ENCODE peak calls at places on chromosomes 11 and 22, in nine cellular contexts. One of them, this sample, is unnamed.

GRCh38 chr11:119509969-119510401 is 87.0 kb upstream of the THY1 start:
- DNase-seq in erythroblast: no peak
- DNase-seq in tibial artery: no peak
- DNase-seq in GM04504: peak
- DNase-seq in AG04449: peak
- DNase-seq in NCI-H1417: no peak
- DNase-seq in Calu3: no peak
- DNase-seq in neural progenitor cell: no peak
- DNase-seq in activated naive CD8-positive, alpha-beta T cell treated with anti-CD3 and anti-CD28 coated beads for 36 hours: peak
- DNase-seq in this sample: no peak

GRCh38 chr11:87019582-87020271 is 18.0 kb upstream of the TMEM135 start:
- DNase-seq in erythroblast: no peak
- DNase-seq in tibial artery: no peak
- DNase-seq in GM04504: no peak
- DNase-seq in AG04449: no peak
- DNase-seq in NCI-H1417: no peak
- DNase-seq in Calu3: no peak
- DNase-seq in neural progenitor cell: no peak
- DNase-seq in activated naive CD8-positive, alpha-beta T cell treated with anti-CD3 and anti-CD28 coated beads for 36 hours: no peak
- DNase-seq in this sample: no peak

GRCh38 chr22:38218661-38219331 is 17.0 kb downstream of the MAFF start:
- DNase-seq in erythroblast: no peak
- DNase-seq in tibial artery: peak
- DNase-seq in GM04504: peak
- DNase-seq in AG04449: peak
- DNase-seq in NCI-H1417: no peak
- DNase-seq in Calu3: peak
- DNase-seq in neural progenitor cell: peak
- DNase-seq in activated naive CD8-positive, alpha-beta T cell treated with anti-CD3 and anti-CD28 coated beads for 36 hours: peak
- DNase-seq in this sample: peak

GRCh38 chr11:22624742-22625447 is 728 bp downstream of the FANCF start:
- DNase-seq in erythroblast: peak
- DNase-seq in tibial artery: peak
- DNase-seq in GM04504: peak
- DNase-seq in AG04449: peak
- DNase-seq in NCI-H1417: peak
- DNase-seq in Calu3: peak
- DNase-seq in neural progenitor cell: peak
- DNase-seq in activated naive CD8-positive, alpha-beta T cell treated with anti-CD3 and anti-CD28 coated beads for 36 hours: peak
- DNase-seq in this sample: no peak

GRCh38 chr11:95910638-95911368 is 13.1 kb downstream of the MTMR2 start:
- DNase-seq in erythroblast: no peak
- DNase-seq in tibial artery: no peak
- DNase-seq in GM04504: no peak
- DNase-seq in AG04449: no peak
- DNase-seq in NCI-H1417: no peak
- DNase-seq in Calu3: no peak
- DNase-seq in neural progenitor cell: no peak
- DNase-seq in activated naive CD8-positive, alpha-beta T cell treated with anti-CD3 and anti-CD28 coated beads for 36 hours: no peak
- DNase-seq in this sample: no peak

GRCh38 chr11:58059011-58059358 is 28.2 kb downstream of the OR6Q1 start:
- DNase-seq in erythroblast: no peak
- DNase-seq in tibial artery: no peak
- DNase-seq in GM04504: peak
- DNase-seq in AG04449: peak
- DNase-seq in NCI-H1417: no peak
- DNase-seq in Calu3: peak
- DNase-seq in neural progenitor cell: peak
- DNase-seq in activated naive CD8-positive, alpha-beta T cell treated with anti-CD3 and anti-CD28 coated beads for 36 hours: no peak
- DNase-seq in this sample: no peak

GRCh38 chr11:107669156-107669740 is 42.6 kb downstream of the SLN start:
- DNase-seq in erythroblast: no peak
- DNase-seq in tibial artery: no peak
- DNase-seq in GM04504: no peak
- DNase-seq in AG04449: no peak
- DNase-seq in NCI-H1417: no peak
- DNase-seq in Calu3: no peak
- DNase-seq in neural progenitor cell: no peak
- DNase-seq in activated naive CD8-positive, alpha-beta T cell treated with anti-CD3 and anti-CD28 coated beads for 36 hours: no peak
- DNase-seq in this sample: no peak

GRCh38 chr22:23888615-23889401 is 5.4 kb upstream of the MIF start:
- DNase-seq in erythroblast: peak
- DNase-seq in tibial artery: no peak
- DNase-seq in GM04504: no peak
- DNase-seq in AG04449: no peak
- DNase-seq in NCI-H1417: no peak
- DNase-seq in Calu3: no peak
- DNase-seq in neural progenitor cell: peak
- DNase-seq in activated naive CD8-positive, alpha-beta T cell treated with anti-CD3 and anti-CD28 coated beads for 36 hours: no peak
- DNase-seq in this sample: no peak

GRCh38 chr11:70751142-70751734 is 352.9 kb downstream of the CTTN start:
- DNase-seq in erythroblast: no peak
- DNase-seq in tibial artery: no peak
- DNase-seq in GM04504: no peak
- DNase-seq in AG04449: no peak
- DNase-seq in NCI-H1417: no peak
- DNase-seq in Calu3: no peak
- DNase-seq in neural progenitor cell: no peak
- DNase-seq in activated naive CD8-positive, alpha-beta T cell treated with anti-CD3 and anti-CD28 coated beads for 36 hours: no peak
- DNase-seq in this sample: no peak

GRCh38 chr22:45503816-45504702 is 1.4 kb downstream of the FBLN1 start:
- DNase-seq in erythroblast: no peak
- DNase-seq in tibial artery: peak
- DNase-seq in GM04504: no peak
- DNase-seq in AG04449: no peak
- DNase-seq in NCI-H1417: no peak
- DNase-seq in Calu3: no peak
- DNase-seq in neural progenitor cell: peak
- DNase-seq in activated naive CD8-positive, alpha-beta T cell treated with anti-CD3 and anti-CD28 coated beads for 36 hours: peak
- DNase-seq in this sample: peak

GRCh38 chr22:38758276-38758945 is 2.6 kb upstream of the SUN2 start:
- DNase-seq in erythroblast: peak
- DNase-seq in tibial artery: no peak
- DNase-seq in GM04504: no peak
- DNase-seq in AG04449: no peak
- DNase-seq in NCI-H1417: no peak
- DNase-seq in Calu3: no peak
- DNase-seq in neural progenitor cell: no peak
- DNase-seq in activated naive CD8-positive, alpha-beta T cell treated with anti-CD3 and anti-CD28 coated beads for 36 hours: peak
- DNase-seq in this sample: no peak

GRCh38 chr22:29739346-29739875 is 19.6 kb downstream of the CABP7 start:
- DNase-seq in erythroblast: no peak
- DNase-seq in tibial artery: no peak
- DNase-seq in GM04504: no peak
- DNase-seq in AG04449: no peak
- DNase-seq in NCI-H1417: no peak
- DNase-seq in Calu3: no peak
- DNase-seq in neural progenitor cell: no peak
- DNase-seq in activated naive CD8-positive, alpha-beta T cell treated with anti-CD3 and anti-CD28 coated beads for 36 hours: no peak
- DNase-seq in this sample: no peak

GRCh38 chr11:119315139-119316016 is 1.6 kb downstream of the MCAM start:
- DNase-seq in erythroblast: no peak
- DNase-seq in tibial artery: peak
- DNase-seq in GM04504: no peak
- DNase-seq in AG04449: no peak
- DNase-seq in NCI-H1417: peak
- DNase-seq in Calu3: peak
- DNase-seq in neural progenitor cell: peak
- DNase-seq in activated naive CD8-positive, alpha-beta T cell treated with anti-CD3 and anti-CD28 coated beads for 36 hours: peak
- DNase-seq in this sample: no peak

GRCh38 chr11:96200243-96200642 is 142.8 kb downstream of the MAML2 start:
- DNase-seq in erythroblast: no peak
- DNase-seq in tibial artery: no peak
- DNase-seq in GM04504: peak
- DNase-seq in AG04449: peak
- DNase-seq in NCI-H1417: no peak
- DNase-seq in Calu3: no peak
- DNase-seq in neural progenitor cell: no peak
- DNase-seq in activated naive CD8-positive, alpha-beta T cell treated with anti-CD3 and anti-CD28 coated beads for 36 hours: no peak
- DNase-seq in this sample: no peak

GRCh38 chr11:134581966-134582787 is 170.1 kb upstream of the B3GAT1 start:
- DNase-seq in erythroblast: no peak
- DNase-seq in tibial artery: no peak
- DNase-seq in GM04504: no peak
- DNase-seq in AG04449: no peak
- DNase-seq in NCI-H1417: no peak
- DNase-seq in Calu3: no peak
- DNase-seq in neural progenitor cell: no peak
- DNase-seq in activated naive CD8-positive, alpha-beta T cell treated with anti-CD3 and anti-CD28 coated beads for 36 hours: no peak
- DNase-seq in this sample: no peak

GRCh38 chr11:45017329-45017728 is 66.6 kb upstream of the TP53I11 start:
- DNase-seq in erythroblast: no peak
- DNase-seq in tibial artery: no peak
- DNase-seq in GM04504: no peak
- DNase-seq in AG04449: no peak
- DNase-seq in NCI-H1417: no peak
- DNase-seq in Calu3: no peak
- DNase-seq in neural progenitor cell: peak
- DNase-seq in activated naive CD8-positive, alpha-beta T cell treated with anti-CD3 and anti-CD28 coated beads for 36 hours: no peak
- DNase-seq in this sample: peak

GRCh38 chr11:118343981-118344521 is at the start of gene CD3G:
- DNase-seq in erythroblast: no peak
- DNase-seq in tibial artery: no peak
- DNase-seq in GM04504: no peak
- DNase-seq in AG04449: no peak
- DNase-seq in NCI-H1417: no peak
- DNase-seq in Calu3: no peak
- DNase-seq in neural progenitor cell: no peak
- DNase-seq in activated naive CD8-positive, alpha-beta T cell treated with anti-CD3 and anti-CD28 coated beads for 36 hours: peak
- DNase-seq in this sample: no peak

GRCh38 chr22:42910221-42910942 is 53.3 kb upstream of the ARFGAP3 start:
- DNase-seq in erythroblast: no peak
- DNase-seq in tibial artery: no peak
- DNase-seq in GM04504: no peak
- DNase-seq in AG04449: no peak
- DNase-seq in NCI-H1417: peak
- DNase-seq in Calu3: no peak
- DNase-seq in neural progenitor cell: no peak
- DNase-seq in activated naive CD8-positive, alpha-beta T cell treated with anti-CD3 and anti-CD28 coated beads for 36 hours: no peak
- DNase-seq in this sample: no peak

GRCh38 chr11:128298271-128298670 is 289.1 kb downstream of the ETS1 start:
- DNase-seq in erythroblast: no peak
- DNase-seq in tibial artery: no peak
- DNase-seq in GM04504: no peak
- DNase-seq in AG04449: no peak
- DNase-seq in NCI-H1417: no peak
- DNase-seq in Calu3: no peak
- DNase-seq in neural progenitor cell: no peak
- DNase-seq in activated naive CD8-positive, alpha-beta T cell treated with anti-CD3 and anti-CD28 coated beads for 36 hours: no peak
- DNase-seq in this sample: no peak

GRCh38 chr22:34866501-34867171 is 199.3 kb upstream of the ISX start:
- DNase-seq in erythroblast: no peak
- DNase-seq in tibial artery: no peak
- DNase-seq in GM04504: no peak
- DNase-seq in AG04449: no peak
- DNase-seq in NCI-H1417: no peak
- DNase-seq in Calu3: no peak
- DNase-seq in neural progenitor cell: no peak
- DNase-seq in activated naive CD8-positive, alpha-beta T cell treated with anti-CD3 and anti-CD28 coated beads for 36 hours: no peak
- DNase-seq in this sample: no peak